ENCODE peak calls at places on chromosomes 2 and 18, in six cellular contexts. Q is sigmoid colon, B is T-helper 17 cell, V is GM23338, P is GF-D8, U is endothelial cell. M is an unnamed sample.

GRCh38 chr2:128139624-128140023 is 48.6 kb downstream of the UGGT1 start:
- DNase-seq in Q (no peak), B (no peak), V (no peak), P (no peak), U (no peak), M (no peak)

GRCh38 chr2:71990122-71990521 is 157.5 kb downstream of the CYP26B1 start:
- DNase-seq in Q (no peak), B (no peak), V (no peak), P (no peak), U (no peak), M (no peak)

GRCh38 chr2:57899898-57900297 is 146.7 kb upstream of the VRK2 start:
- DNase-seq in Q (no peak), B (no peak), V (no peak), P (no peak), U (no peak), M (no peak)

GRCh38 chr18:25814841-25815458 is 275.5 kb downstream of the SS18 start:
- DNase-seq in Q (no peak), B (no peak), V (no peak), P (no peak), U (no peak), M (no peak)

GRCh38 chr2:134206573-134206972 is 47.3 kb upstream of the MGAT5 start:
- DNase-seq in Q (no peak), B (no peak), V (no peak), P (no peak), U (no peak), M (no peak)

GRCh38 chr2:233079473-233079877 is 19.3 kb downstream of the INPP5D start:
- DNase-seq in Q (no peak), B (no peak), V (no peak), P (no peak), U (no peak), M (peak)

GRCh38 chr2:202848813-202849212 is 22.8 kb downstream of the ICA1L start:
- DNase-seq in Q (no peak), B (no peak), V (no peak), P (no peak), U (no peak), M (peak)

GRCh38 chr2:24424387-24424786 is 64.1 kb upstream of the ITSN2 start:
- DNase-seq in Q (no peak), B (no peak), V (no peak), P (no peak), U (no peak), M (no peak)

GRCh38 chr2:122007577-122007976 is 252.1 kb downstream of the TSN start:
- DNase-seq in Q (no peak), B (no peak), V (no peak), P (no peak), U (no peak), M (no peak)

GRCh38 chr2:39870871-39871270 is 91.8 kb upstream of the THUMPD2 start:
- DNase-seq in Q (no peak), B (no peak), V (no peak), P (no peak), U (no peak), M (no peak)

GRCh38 chr2:23480991-23481797 is 96.2 kb downstream of the KLHL29 start:
- DNase-seq in Q (no peak), B (no peak), V (peak), P (no peak), U (no peak), M (no peak)

GRCh38 chr2:204452464-204453023 is 92.7 kb upstream of the PARD3B start:
- DNase-seq in Q (peak), B (no peak), V (peak), P (no peak), U (peak), M (no peak)

GRCh38 chr2:96493072-96493471 is 12.1 kb downstream of the NEURL3 start:
- DNase-seq in Q (no peak), B (no peak), V (peak), P (no peak), U (no peak), M (peak)

GRCh38 chr18:49224130-49224529 is 236.3 kb downstream of the DYM start:
- DNase-seq in Q (no peak), B (no peak), V (no peak), P (no peak), U (no peak), M (no peak)

GRCh38 chr18:45449761-45450227 is 165.5 kb upstream of the SLC14A2 start:
- DNase-seq in Q (peak), B (no peak), V (no peak), P (no peak), U (no peak), M (no peak)

GRCh38 chr2:127091148-127091547 is 15.8 kb downstream of the BIN1 start:
- DNase-seq in Q (no peak), B (no peak), V (no peak), P (no peak), U (no peak), M (no peak)

GRCh38 chr2:202377308-202377736 is 1.2 kb downstream of the BMPR2 start:
- DNase-seq in Q (peak), B (no peak), V (peak), P (peak), U (peak), M (peak)

GRCh38 chr2:202858601-202859000 is 13.0 kb downstream of the ICA1L start:
- DNase-seq in Q (no peak), B (no peak), V (no peak), P (no peak), U (no peak), M (no peak)

GRCh38 chr2:235514627-235515363 is 21.0 kb downstream of the AGAP1 start:
- DNase-seq in Q (no peak), B (no peak), V (peak), P (no peak), U (no peak), M (no peak)

GRCh38 chr2:8957593-8957992 is 45.9 kb downstream of the MBOAT2 start:
- DNase-seq in Q (no peak), B (no peak), V (no peak), P (no peak), U (peak), M (no peak)

GRCh38 chr18:3472681-3473544 is 22.9 kb downstream of the TGIF1 start:
- DNase-seq in Q (no peak), B (no peak), V (no peak), P (no peak), U (no peak), M (no peak)